ENCODE peak calls at places on chromosome 6, in nine cellular contexts. H is stomach, R is sigmoid colon, U is tibial nerve, M is transverse colon, C is HepG2, A is A549, Y is body of pancreas, L is adrenal gland. P is an unnamed sample.

GRCh38 chr6:12152023-12152960 is 137.9 kb upstream of the EDN1 start:
- DNase-seq in H (no peak), R (no peak), U (no peak), M (no peak), C (no peak), A (no peak), Y (no peak), L (no peak), P (no peak)

GRCh38 chr6:13319891-13320564 is 8.3 kb downstream of the TBC1D7 start:
- DNase-seq in H (no peak), R (no peak), U (no peak), M (no peak), C (no peak), A (no peak), Y (no peak), L (no peak), P (no peak)

GRCh38 chr6:63597142-63598000 is 25.1 kb downstream of the LOC128125822 start:
- DNase-seq in H (no peak), R (no peak), U (no peak), M (no peak), C (no peak), A (no peak), Y (no peak), L (no peak), P (no peak)

GRCh38 chr6:28675600-28675999 is 149.9 kb downstream of the GPX5 start:
- DNase-seq in H (no peak), R (no peak), U (no peak), M (no peak), C (peak; percentile 69), A (no peak), Y (no peak), L (no peak), P (no peak)

GRCh38 chr6:158032354-158032733 is 50.7 kb downstream of the SYNJ2 start:
- DNase-seq in H (no peak), R (peak; percentile 60), U (no peak), M (peak; percentile 4), C (no peak), A (no peak), Y (no peak), L (no peak), P (no peak)

GRCh38 chr6:129195666-129196065 is 312.7 kb downstream of the LAMA2 start:
- DNase-seq in H (no peak), R (no peak), U (no peak), M (no peak), C (no peak), A (no peak), Y (no peak), L (no peak), P (no peak)

GRCh38 chr6:91697010-91697694 is 1110.3 kb upstream of the MAP3K7 start:
- DNase-seq in H (no peak), R (no peak), U (no peak), M (no peak), C (no peak), A (no peak), Y (no peak), L (no peak), P (no peak)

GRCh38 chr6:14799928-14800327 is 445.9 kb upstream of the JARID2 start:
- DNase-seq in H (peak; percentile 59), R (peak; percentile 88), U (peak; percentile 57), M (peak; percentile 59), C (peak; percentile 50), A (peak; percentile 6), Y (peak; percentile 84), L (peak; percentile 69), P (peak; percentile 83)

GRCh38 chr6:130020106-130020851 is 1.9 kb downstream of the L3MBTL3 start:
- DNase-seq in H (peak; percentile 26), R (peak; percentile 68), U (peak; percentile 13), M (peak; percentile 49), C (no peak), A (peak; percentile 10), Y (peak; percentile 10), L (peak; percentile 22), P (peak; percentile 25)

GRCh38 chr6:64680446-64680845 is 1026.6 kb downstream of the EYS start:
- DNase-seq in H (no peak), R (no peak), U (no peak), M (no peak), C (no peak), A (no peak), Y (no peak), L (no peak), P (no peak)

GRCh38 chr6:168774381-168774780 is 333.4 kb downstream of the SMOC2 start:
- DNase-seq in H (no peak), R (no peak), U (no peak), M (no peak), C (no peak), A (no peak), Y (no peak), L (no peak), P (no peak)

GRCh38 chr6:11609324-11610071 is 71.9 kb downstream of the TMEM170B start:
- DNase-seq in H (no peak), R (no peak), U (no peak), M (no peak), C (no peak), A (peak; percentile 48), Y (no peak), L (peak; percentile 41), P (peak; percentile 75)

GRCh38 chr6:163645560-163645959 is 231.0 kb downstream of the QKI start:
- DNase-seq in H (no peak), R (no peak), U (no peak), M (no peak), C (no peak), A (no peak), Y (no peak), L (no peak), P (no peak)

GRCh38 chr6:147015674-147016073 is 188.5 kb upstream of the STXBP5 start:
- DNase-seq in H (no peak), R (no peak), U (no peak), M (no peak), C (no peak), A (no peak), Y (no peak), L (no peak), P (no peak)

GRCh38 chr6:147022041-147022440 is 182.2 kb upstream of the STXBP5 start:
- DNase-seq in H (no peak), R (no peak), U (no peak), M (no peak), C (no peak), A (no peak), Y (no peak), L (no peak), P (no peak)

GRCh38 chr6:147023148-147023547 is 181.1 kb upstream of the STXBP5 start:
- DNase-seq in H (no peak), R (no peak), U (no peak), M (no peak), C (no peak), A (no peak), Y (no peak), L (no peak), P (no peak)

GRCh38 chr6:147016440-147016839 is 187.8 kb upstream of the STXBP5 start:
- DNase-seq in H (no peak), R (no peak), U (no peak), M (no peak), C (no peak), A (no peak), Y (no peak), L (no peak), P (no peak)

GRCh38 chr6:147017153-147017552 is 187.1 kb upstream of the STXBP5 start:
- DNase-seq in H (no peak), R (no peak), U (no peak), M (no peak), C (no peak), A (no peak), Y (no peak), L (no peak), P (no peak)
- TF ChIP-seq POLR2A in H (no peak), R (no peak), U (no peak), M (no peak), C (no peak), A (no peak), Y (no peak), L (no peak), P (no peak)

DNA sequence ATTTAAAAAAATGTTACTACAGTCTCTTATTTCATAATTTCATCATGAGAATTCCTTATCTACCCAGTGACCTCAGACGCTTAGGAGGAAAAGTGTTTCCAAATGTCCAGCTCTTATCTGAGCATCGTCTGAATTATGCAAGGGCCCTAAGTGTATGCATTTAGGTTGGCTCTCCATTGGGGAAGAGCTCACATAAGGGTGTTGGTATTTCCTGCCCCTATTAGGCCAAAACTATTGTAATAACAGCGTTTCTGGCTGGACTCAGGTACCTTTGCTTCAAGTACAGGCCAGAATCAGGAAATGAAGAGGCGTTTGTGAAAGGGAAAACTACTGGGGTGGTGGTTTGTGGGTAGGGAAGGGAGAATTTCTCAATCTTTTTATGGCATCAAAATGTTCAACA is 40.4 kb upstream of the SGK1 start:
- DNase-seq in H (no peak), R (no peak), U (no peak), M (no peak), C (no peak), A (no peak), Y (no peak), L (no peak), P (no peak)
- H3K27ac ChIP-seq in H (no peak overlapping the region), R (no peak overlapping the region), U (peak overlapping the region; percentile 8), M (no peak overlapping the region), C (no peak overlapping the region), A (no peak overlapping the region), Y (no peak overlapping the region), L (no peak overlapping the region), P (no peak overlapping the region)

DNA sequence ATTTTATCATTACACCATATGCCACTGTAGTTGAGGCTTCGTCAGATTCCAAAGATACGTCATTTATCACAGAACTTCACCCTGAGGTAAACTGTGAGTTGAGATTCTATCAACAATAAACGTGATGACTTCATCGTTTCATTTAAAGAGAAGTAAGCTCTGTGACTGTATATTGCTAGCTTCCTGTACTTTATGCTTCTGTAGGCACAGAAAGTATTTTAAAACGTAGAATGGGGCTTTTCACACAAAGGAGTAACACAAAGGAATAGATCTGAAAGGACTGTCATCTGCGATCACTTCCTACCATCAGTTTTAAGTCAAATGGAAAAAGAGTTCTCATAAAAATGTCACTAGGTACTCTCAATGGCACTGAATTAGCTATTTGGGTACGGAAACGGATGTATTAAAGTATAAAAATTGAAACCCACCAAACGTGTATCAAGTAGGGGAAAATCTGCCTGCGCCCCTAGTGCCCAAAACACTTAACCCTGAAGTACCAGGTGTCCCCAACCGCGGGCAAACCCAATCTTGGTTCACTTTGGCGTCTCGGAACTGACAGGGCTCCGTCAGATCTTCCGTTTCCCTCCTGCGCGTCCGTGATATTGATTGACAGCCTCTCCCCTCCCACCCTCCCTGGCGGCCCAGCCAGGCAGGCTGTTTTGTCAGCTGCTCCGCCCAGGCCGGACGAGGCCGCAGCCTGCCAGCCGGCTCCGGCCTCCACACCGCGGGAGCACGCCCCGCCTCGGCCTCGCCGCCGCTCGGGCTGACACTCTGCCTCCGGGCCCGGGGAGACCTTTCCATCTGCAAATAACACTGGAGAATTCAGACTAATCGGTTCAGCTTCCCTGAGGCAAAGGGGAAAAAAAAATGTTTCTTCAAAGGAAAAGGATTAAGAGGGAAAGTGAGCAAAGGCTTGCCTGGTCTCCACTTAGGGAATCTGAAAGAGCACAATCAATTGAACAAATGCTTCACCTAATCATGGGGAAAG is 234.7 kb upstream of the MCHR2 start:
- DNase-seq in H (peak; percentile 75), R (peak; percentile 63), U (peak; percentile 31), M (peak; percentile 77), C (peak; percentile 54), A (peak; percentile 51), Y (peak; percentile 65), L (peak; percentile 45), P (peak; percentile 54)
- TF ChIP-seq POLR2A in H (no peak), R (no peak), U (no peak), M (no peak), C (no peak), A (peak; percentile 69), Y (no peak), L (no peak), P (no peak)

GRCh38 chr6:166306378-166307081 is 1.7 kb downstream of the PRR18 start:
- DNase-seq in H (no peak), R (no peak), U (no peak), M (no peak), C (peak; percentile 59), A (no peak), Y (no peak), L (no peak), P (no peak)
- H3K27ac ChIP-seq in H (no peak overlapping the region), R (no peak overlapping the region), U (no peak overlapping the region), M (no peak overlapping the region), C (no peak overlapping the region), A (no peak overlapping the region), Y (no peak overlapping the region), L (no peak overlapping the region), P (no peak overlapping the region)